ENCODE peak calls at places on chromosomes 7 and 10, in nine cellular contexts. T is GM13977; S is pancreas; Q is neural crest cell; W is WTC11; R is K562; G is lower leg skin; Z is astrocyte of the spinal cord; P is CD4-positive, alpha-beta T cell. Y is an unnamed sample.

GRCh38 chr7:69597278-69598076 is 798 bp upstream of the AUTS2 start:
- DNase-seq in T (peak; percentile 42), Z (peak; percentile 10), G (peak; percentile 91), Q (peak; percentile 49), S (peak; percentile 54), P (no peak), W (peak; percentile 63), R (no peak), Y (peak; percentile 76)

GRCh38 chr7:30800785-30801252 is 29.6 kb downstream of the MINDY4 start:
- DNase-seq in P (peak; percentile 18), T (peak; percentile 80), G (no peak), Q (peak; percentile 30), S (peak; percentile 41), Z (peak; percentile 80), R (peak; percentile 62), W (peak; percentile 55), Y (peak; percentile 74)

GRCh38 chr10:76433161-76434005 is 1002.0 kb downstream of the LRMDA start:
- DNase-seq in T (no peak), G (no peak), R (no peak), S (peak; percentile 41), Q (no peak), Z (peak; percentile 5), P (no peak), W (no peak), Y (no peak)

GRCh38 chr7:5383314-5384098 is 40.1 kb downstream of the TNRC18 start:
- DNase-seq in T (no peak), R (no peak), W (no peak), Q (no peak), Z (no peak), G (no peak), P (no peak), S (no peak), Y (no peak)

GRCh38 chr10:34739915-34740314 is 75.2 kb downstream of the PARD3 start:
- DNase-seq in T (no peak), P (no peak), R (no peak), Q (peak; percentile 34), G (no peak), W (peak; percentile 73), Z (peak; percentile 83), S (peak; percentile 41), Y (no peak)

GRCh38 chr10:102419561-102420442 is 834 bp upstream of the FBXL15 start:
- DNase-seq in Q (peak; percentile 92), S (no peak), G (no peak), Z (no peak), R (peak; percentile 82), T (peak; percentile 89), P (peak; percentile 69), W (peak; percentile 90), Y (peak; percentile 85)

GRCh38 chr7:117567781-117568180 is 88.0 kb downstream of the CFTR start:
- DNase-seq in G (no peak), R (no peak), S (no peak), W (no peak), T (no peak), Q (no peak), Z (no peak), P (no peak), Y (no peak)

GRCh38 chr10:13681095-13681494 is 94.3 kb downstream of the PRPF18 start:
- DNase-seq in Z (no peak), Q (no peak), W (no peak), G (no peak), P (no peak), R (no peak), T (no peak), S (no peak), Y (no peak)

GRCh38 chr7:52741670-52742069 is 293.8 kb upstream of the POM121L12 start:
- DNase-seq in P (no peak), S (no peak), R (no peak), T (no peak), W (no peak), Q (no peak), Z (no peak), G (no peak), Y (no peak)

GRCh38 chr10:48589266-48589665 is 15.6 kb downstream of the ARHGAP22 start:
- DNase-seq in T (no peak), Q (no peak), R (no peak), Z (peak; percentile 89), G (peak; percentile 71), P (no peak), S (no peak), W (no peak), Y (no peak)

GRCh38 chr10:27912241-27912640 is 86.6 kb downstream of the ODAD2 start:
- DNase-seq in P (no peak), W (no peak), Z (no peak), R (no peak), S (no peak), T (no peak), Q (no peak), G (no peak), Y (no peak)

GRCh38 chr10:133079836-133080682 is 7.7 kb upstream of the ADGRA1 start:
- DNase-seq in Z (no peak), Q (no peak), R (peak; percentile 41), P (no peak), S (no peak), T (no peak), G (no peak), W (peak; percentile 79), Y (no peak)

GRCh38 chr10:54985732-54986131 is 184.7 kb upstream of the PCDH15 start:
- DNase-seq in Q (no peak), S (no peak), W (no peak), G (no peak), Z (peak; percentile 10), P (no peak), T (peak; percentile 3), R (no peak), Y (peak; percentile 6)
- TF ChIP-seq CTCF in Q (peak; percentile 65), S (peak; percentile 17), W (no peak), G (no peak), Z (peak; percentile 21), P (no peak), T (peak; percentile 52), R (no peak), Y (no peak)

GRCh38 chr7:121371367-121371766 is 24.7 kb downstream of the FAM3C start:
- DNase-seq in R (no peak), P (no peak), W (no peak), G (no peak), Q (no peak), Z (no peak), S (no peak), T (no peak), Y (no peak)

GRCh38 chr7:121372376-121373024 is 23.6 kb downstream of the FAM3C start:
- DNase-seq in Z (no peak), S (no peak), R (no peak), G (no peak), Q (no peak), T (peak; percentile 42), W (no peak), P (no peak), Y (peak; percentile 32)

GRCh38 chr7:121376982-121377381 is 19.1 kb downstream of the FAM3C start:
- DNase-seq in Z (no peak), W (no peak), G (no peak), P (no peak), T (no peak), R (no peak), Q (no peak), S (no peak), Y (no peak)

GRCh38 chr7:121369462-121369861 is 26.6 kb downstream of the FAM3C start:
- DNase-seq in Q (no peak), T (peak; percentile 11), W (no peak), G (no peak), S (no peak), R (no peak), P (no peak), Z (peak; percentile 62), Y (no peak)

DNA sequence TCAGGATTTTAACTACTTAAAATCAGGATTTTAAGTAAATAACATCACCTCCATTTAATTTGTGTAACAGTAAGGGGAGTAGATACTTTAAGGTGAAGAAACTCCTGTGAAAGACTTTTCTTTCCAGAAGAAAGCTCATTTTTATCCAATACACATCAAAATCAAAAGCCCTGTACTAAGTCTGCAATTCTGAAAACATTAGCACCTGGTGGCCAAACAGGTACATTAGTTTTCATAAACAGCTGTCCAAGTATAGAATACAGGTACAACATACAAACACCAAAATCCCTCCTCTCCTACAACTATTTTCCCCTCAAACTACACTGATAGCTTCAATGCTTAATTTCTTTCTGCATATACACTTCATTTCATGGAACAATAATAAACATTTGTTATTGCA is 22.9 kb downstream of the FAM3C start:
- DNase-seq in Q (no peak), S (no peak), Z (no peak), W (no peak), T (no peak), G (no peak), R (no peak), P (no peak), Y (no peak)
- TF ChIP-seq CTCF in Q (peak; percentile 49), S (no peak), Z (no peak), W (no peak), T (no peak), G (no peak), R (no peak), P (no peak), Y (no peak)

GRCh38 chr7:15784694-15785030 is 98.2 kb upstream of the MEOX2 start:
- DNase-seq in G (no peak), P (no peak), Z (no peak), W (no peak), R (no peak), T (no peak), Q (no peak), S (no peak), Y (no peak)
- TF ChIP-seq CTCF in G (no peak), P (no peak), Z (no peak), W (no peak), R (no peak), T (no peak), Q (no peak), S (no peak), Y (no peak)

GRCh38 chr10:79068203-79068561 is 584 bp upstream of the ZMIZ1 start:
- DNase-seq in G (no peak), Z (no peak), P (peak; percentile 28), W (no peak), Q (no peak), R (peak; percentile 52), T (peak; percentile 65), S (no peak), Y (no peak)

GRCh38 chr10:79068562-79069324 is at the start of gene ZMIZ1:
- DNase-seq in G (peak; percentile 98), Q (peak; percentile 78), W (peak; percentile 84), T (peak; percentile 96), S (peak; percentile 91), Z (peak; percentile 92), R (peak; percentile 83), P (peak; percentile 75), Y (peak; percentile 95)

GRCh38 chr10:79065853-79066252 is 2.9 kb upstream of the ZMIZ1 start:
- DNase-seq in R (no peak), Q (no peak), S (no peak), T (no peak), W (no peak), G (no peak), P (no peak), Z (no peak), Y (no peak)

GRCh38 chr10:79066460-79067240 is 2.1 kb upstream of the ZMIZ1 start:
- DNase-seq in Z (peak; percentile 36), G (no peak), T (peak; percentile 83), P (no peak), W (peak; percentile 32), R (peak; percentile 94), Q (peak; percentile 20), S (no peak), Y (peak; percentile 81)

GRCh38 chr10:79067241-79068202 is 1.2 kb upstream of the ZMIZ1 start:
- DNase-seq in R (peak; percentile 95), Z (peak; percentile 96), P (peak; percentile 77), S (peak; percentile 90), Q (peak; percentile 94), G (peak; percentile 98), T (peak; percentile 91), W (peak; percentile 94), Y (peak; percentile 91)
- TF ChIP-seq CTCF in R (peak; percentile 50), Z (peak; percentile 32), P (no peak), S (no peak), Q (no peak), G (no peak), T (peak; percentile 13), W (no peak), Y (no peak)